ENCODE peak calls at places on chromosomes 11 and 22, in five cellular contexts. C is stimulated activated CD4-positive, alpha-beta T cell treated with anti-CD3 and anti-CD28 coated beads, Interleukin-4, amount 100 ng/mL, for 48 hours; K is HEK293T; L is HTR-8/SVneo; A is NCI-H1092 treated with DMSO at 0.1 percent for 48 hours. P is an unnamed sample.

GRCh38 chr11:1260023-1260501 is 37.2 kb downstream of the MUC5B start:
- DNase-seq in C (peak), K (peak), L (no peak), A (no peak), P (peak)

GRCh38 chr11:96314326-96315050 is 28.5 kb downstream of the MAML2 start:
- DNase-seq in A (no peak), L (no peak), K (no peak), C (no peak), P (peak)

GRCh38 chr11:130124096-130124495 is 35.5 kb upstream of the ST14 start:
- DNase-seq in L (peak), K (no peak), C (no peak), A (no peak), P (peak)

GRCh38 chr22:40199223-40199622 is 21.5 kb downstream of the TNRC6B start:
- DNase-seq in A (no peak), K (no peak), L (no peak), C (no peak), P (no peak)

GRCh38 chr11:110897035-110897434 is 184.8 kb upstream of the ARHGAP20 start:
- DNase-seq in A (no peak), L (no peak), K (no peak), C (no peak), P (no peak)

GRCh38 chr22:33038836-33039235 is 19.3 kb downstream of the SYN3 start:
- DNase-seq in A (no peak), C (no peak), L (no peak), K (no peak), P (no peak)

GRCh38 chr11:8477680-8478079 is 116.3 kb downstream of the STK33 start:
- DNase-seq in A (no peak), L (no peak), C (no peak), K (no peak), P (no peak)

GRCh38 chr22:31137721-31138120 is 2.6 kb downstream of the PLA2G3 start:
- DNase-seq in K (no peak), C (no peak), L (no peak), A (no peak), P (no peak)

GRCh38 chr11:1270476-1270875 is 39.0 kb downstream of the TOLLIP start:
- DNase-seq in C (no peak), L (no peak), K (no peak), A (no peak), P (no peak)

GRCh38 chr11:15309296-15309695 is 194.6 kb downstream of the INSC start:
- DNase-seq in L (no peak), K (no peak), C (no peak), A (no peak), P (no peak)

GRCh38 chr22:28075260-28075981 is 156.4 kb upstream of the PITPNB start:
- DNase-seq in C (no peak), A (no peak), L (peak), K (no peak), P (no peak)

GRCh38 chr22:25390297-25391240 is 171.1 kb downstream of the CRYBB2 start:
- DNase-seq in K (no peak), L (no peak), C (no peak), A (peak), P (no peak)

GRCh38 chr11:122853971-122854446 is 15.7 kb downstream of the CRTAM start:
- DNase-seq in C (peak), K (peak), L (peak), A (peak), P (peak)

GRCh38 chr11:128767518-128767917 is 73.6 kb downstream of the FLI1 start:
- DNase-seq in L (no peak), K (no peak), C (no peak), A (no peak), P (no peak)

GRCh38 chr11:27263046-27263445 is 100.0 kb downstream of the CCDC34 start:
- DNase-seq in C (no peak), K (no peak), L (no peak), A (no peak), P (no peak)

GRCh38 chr11:74935285-74935684 is 13.6 kb downstream of the XRRA1 start:
- DNase-seq in K (no peak), A (no peak), C (no peak), L (no peak), P (no peak)